ENCODE peak calls at places on chromosomes 2 and 18, in four cellular contexts. N is colonic mucosa, E is DND-41, B is transverse colon. Y is an unnamed sample. For H3K36me3 and H3K4me1, the result is how much of the 10 kb centered on the place peaks cover.

GRCh38 chr2:191811807-191812602 is 34.9 kb downstream of the CAVIN2 start:
- DNase-seq in N (peak), E (peak), B (peak), Y (peak)

GRCh38 chr2:127133793-127134192 is 26.8 kb upstream of the BIN1 start:
- DNase-seq in N (peak), E (no peak), B (no peak), Y (no peak)

GRCh38 chr2:9779572-9780264 is 63.6 kb upstream of the TAF1B start:
- DNase-seq in N (no peak), E (peak), B (no peak), Y (no peak)

GRCh38 chr2:183935005-183935404 is 663.3 kb upstream of the ZNF804A start:
- DNase-seq in N (no peak), E (no peak), B (no peak), Y (no peak)

GRCh38 chr18:37270046-37270665 is 295.4 kb downstream of the CELF4 start:
- DNase-seq in N (peak), E (peak), B (no peak), Y (peak)

GRCh38 chr2:110126926-110127325 is 11.3 kb upstream of the MALL start:
- DNase-seq in N (no peak), E (no peak), B (no peak), Y (no peak)

GRCh38 chr2:149055751-149056150 is 17.3 kb downstream of the LYPD6B start:
- DNase-seq in N (no peak), E (no peak), B (no peak), Y (no peak)

GRCh38 chr2:172518995-172519394 is 36.9 kb upstream of the PDK1 start:
- DNase-seq in N (no peak), E (no peak), B (no peak), Y (no peak)

GRCh38 chr18:31581498-31582197 is 10.0 kb upstream of the TTR start:
- DNase-seq in N (no peak), E (no peak), B (no peak), Y (no peak)

GRCh38 chr2:170505631-170506270 is 209.4 kb upstream of the SP5 start:
- DNase-seq in N (peak), E (no peak), B (peak), Y (no peak)

GRCh38 chr2:27723372-27724144 is 48.0 kb upstream of the MRPL33 start:
- DNase-seq in N (peak), E (peak), B (peak), Y (peak)

GRCh38 chr18:32460046-32460785 is 10.5 kb downstream of the GAREM1 start:
- DNase-seq in N (no peak), E (no peak), B (no peak), Y (peak)

GRCh38 chr18:30044496-30044895 is 998.0 kb downstream of the DSC3 start:
- DNase-seq in N (no peak), E (no peak), B (no peak), Y (no peak)

GRCh38 chr2:72923833-72924352 is 6.6 kb downstream of the EMX1 start:
- DNase-seq in N (peak), E (no peak), B (no peak), Y (no peak)

GRCh38 chr2:98296435-98296834 is 49.8 kb upstream of the CNGA3 start:
- DNase-seq in N (no peak), E (no peak), B (no peak), Y (no peak)

GRCh38 chr2:54895735-54896134 is 154.5 kb downstream of the RTN4 start:
- DNase-seq in N (no peak), E (no peak), B (no peak), Y (no peak)

GRCh38 chr2:147382322-147382948 is 462.4 kb upstream of the ACVR2A start:
- DNase-seq in N (peak), E (no peak), B (peak), Y (peak)

GRCh38 chr18:76134631-76135030 is 360.4 kb downstream of the ZNF516 start:
- DNase-seq in N (no peak), E (peak), B (no peak), Y (no peak)

GRCh38 chr2:28821295-28821958 is 10.8 kb downstream of the SPDYA start:
- DNase-seq in N (peak), E (peak), B (peak), Y (peak)

GRCh38 chr18:3526421-3527354 is 76.7 kb downstream of the TGIF1 start:
- DNase-seq in N (no peak), E (no peak), B (no peak), Y (peak)

GRCh38 chr2:149885946-149886345 is 298.4 kb upstream of the MMADHC start:
- DNase-seq in N (no peak), E (no peak), B (no peak), Y (no peak)

DNA sequence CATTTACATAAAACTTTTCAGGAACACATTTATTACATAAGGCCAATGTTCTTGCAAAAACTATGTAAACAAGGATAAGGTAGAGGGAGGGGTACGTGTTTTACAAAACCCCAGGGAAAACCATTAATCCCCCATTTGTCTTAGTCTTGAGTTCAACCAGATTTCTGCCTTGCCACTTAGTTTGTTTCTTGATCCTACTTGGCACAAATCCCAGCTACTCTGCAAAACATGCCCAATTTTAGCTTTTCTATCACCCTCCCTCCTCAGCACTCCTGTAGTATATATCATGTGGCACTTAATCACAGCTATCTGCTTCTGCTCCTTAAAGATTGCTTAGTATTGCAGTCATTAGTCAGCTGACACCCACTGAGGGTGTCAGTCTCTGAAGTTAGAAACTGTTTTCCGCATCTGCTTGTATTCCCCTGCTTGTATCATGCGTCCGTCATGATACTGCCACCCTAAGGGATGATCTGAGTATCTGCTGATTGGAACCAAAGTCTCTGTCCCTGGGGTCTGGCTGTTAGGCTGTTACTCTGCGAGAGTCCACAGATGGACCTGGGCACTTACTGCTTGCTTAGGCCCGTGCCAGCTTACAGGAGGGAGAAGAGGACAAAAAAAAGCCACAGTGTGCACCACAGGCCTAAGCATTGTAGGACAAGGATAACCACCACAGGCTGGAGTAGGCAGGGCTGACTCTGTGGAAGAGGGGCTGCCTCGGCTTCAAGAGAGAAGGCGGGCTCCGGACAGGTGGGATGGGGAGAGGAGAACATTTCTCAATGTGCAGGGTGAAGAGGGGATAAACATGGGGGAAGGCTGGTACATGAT is 82.2 kb downstream of the EPAS1 start:
- DNase-seq in N (no peak), E (no peak), B (no peak), Y (no peak)
- H3K36me3 ChIP-seq in N (under half), E (under half), B (under half), Y (under half)

GRCh38 chr2:46549159-46549902 is 70.0 kb downstream of the TMEM247 start:
- DNase-seq in N (no peak), E (peak), B (peak), Y (no peak)
- H3K4me1 ChIP-seq in N (under half), E (under half), B (under half), Y (under half)

GRCh38 chr2:11615209-11615608 is 54.8 kb downstream of the NTSR2 start:
- DNase-seq in N (no peak), E (no peak), B (no peak), Y (no peak)
- H3K36me3 ChIP-seq in N (under half), E (under half), B (under half), Y (under half)

GRCh38 chr18:23627964-23628363 is 34.7 kb downstream of the ANKRD29 start:
- DNase-seq in N (no peak), E (no peak), B (no peak), Y (no peak)

GRCh38 chr18:23629444-23629946 is 33.2 kb downstream of the ANKRD29 start:
- DNase-seq in N (peak), E (no peak), B (peak), Y (peak)

GRCh38 chr18:23631746-23632145 is 31.0 kb downstream of the ANKRD29 start:
- DNase-seq in N (no peak), E (no peak), B (no peak), Y (no peak)

GRCh38 chr18:23632615-23633014 is 30.1 kb downstream of the ANKRD29 start:
- DNase-seq in N (no peak), E (no peak), B (no peak), Y (no peak)

GRCh38 chr18:23631312-23631711 is 31.4 kb downstream of the ANKRD29 start:
- DNase-seq in N (no peak), E (no peak), B (no peak), Y (no peak)
- H3K4me1 ChIP-seq in N (under half), E (under half), B (under half), Y (under half)

DNA sequence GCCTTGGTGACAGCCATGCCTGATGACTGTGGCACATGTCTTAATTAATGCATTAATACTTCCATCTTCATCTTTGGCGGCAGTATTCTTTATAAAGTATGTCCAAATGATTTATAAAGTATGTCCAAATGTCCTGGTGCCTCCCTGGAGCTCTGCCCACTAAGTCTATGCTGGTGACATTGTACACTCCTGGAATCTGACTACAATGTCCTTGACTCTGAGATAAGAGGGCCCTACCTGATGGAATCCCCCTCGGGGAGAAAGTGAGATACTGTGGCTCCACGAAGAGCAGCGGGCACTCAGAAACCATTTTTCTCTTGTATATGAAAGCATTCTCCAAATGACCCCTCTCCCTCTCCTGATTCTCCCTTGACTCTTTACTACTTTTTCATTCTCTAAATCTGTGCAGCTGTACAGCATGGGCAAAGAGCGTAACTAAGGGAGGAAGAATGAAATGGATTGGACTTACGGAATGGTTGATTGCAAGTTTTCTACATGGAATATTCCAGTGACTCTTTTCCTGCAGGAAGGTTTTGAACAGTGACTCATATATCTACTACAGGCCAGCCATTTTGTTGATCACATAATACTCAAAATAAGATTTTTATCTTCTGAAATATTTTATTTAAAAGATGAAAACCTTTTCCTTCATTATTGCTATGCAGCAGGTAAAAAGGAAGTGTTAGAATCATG is 17.3 kb downstream of the RAB12 start:
- DNase-seq in N (no peak), E (no peak), B (no peak), Y (no peak)
- H3K36me3 ChIP-seq in N (under half), E (half or more), B (under half), Y (under half)

GRCh38 chr2:99485824-99486223 is 4.0 kb downstream of the REV1 start:
- DNase-seq in N (no peak), E (no peak), B (no peak), Y (no peak)
- H3K4me1 ChIP-seq in N (under half), E (under half), B (under half), Y (under half)

GRCh38 chr2:210546424-210547223 is 9.8 kb upstream of the CPS1 start:
- DNase-seq in N (peak), E (no peak), B (peak), Y (peak)
- H3K36me3 ChIP-seq in N (under half), E (under half), B (under half), Y (under half)